ENCODE peak calls at places on chromosome 10, in eight cellular contexts. W, L, S, Q, U, J, H and B are unnamed samples.

GRCh38 chr10:53315709-53316108 is 543.1 kb upstream of the MBL2 start:
- DNase-seq in W (no peak), L (no peak), S (no peak), Q (no peak), U (no peak), J (no peak), H (peak; percentile 81), B (no peak)

GRCh38 chr10:101783736-101784118 is 481 bp upstream of the NPM3 start:
- DNase-seq in W (no peak), L (no peak), S (no peak), Q (no peak), U (no peak), J (no peak), H (no peak), B (no peak)

GRCh38 chr10:73810735-73811465 is 498 bp downstream of the NDST2 start:
- DNase-seq in W (peak; percentile 60), L (no peak), S (no peak), Q (no peak), U (peak; percentile 31), J (no peak), H (peak; percentile 68), B (no peak)

GRCh38 chr10:60921631-60922030 is 22.4 kb downstream of the RHOBTB1 start:
- DNase-seq in W (no peak), L (no peak), S (peak; percentile 81), Q (no peak), U (no peak), J (no peak), H (no peak), B (no peak)

GRCh38 chr10:62050941-62051433 is 149.5 kb downstream of the ARID5B start:
- DNase-seq in W (peak; percentile 55), L (no peak), S (no peak), Q (no peak), U (peak; percentile 72), J (no peak), H (peak; percentile 100), B (peak; percentile 92)

GRCh38 chr10:57917019-57917418 is 350.7 kb downstream of the IPMK start:
- DNase-seq in W (no peak), L (no peak), S (peak; percentile 86), Q (no peak), U (no peak), J (no peak), H (no peak), B (no peak)

GRCh38 chr10:63467833-63468232 is 2.1 kb upstream of the JMJD1C start:
- DNase-seq in W (no peak), L (no peak), S (no peak), Q (no peak), U (no peak), J (no peak), H (no peak), B (no peak)

GRCh38 chr10:26024303-26024702 is 90.3 kb downstream of the MYO3A start:
- DNase-seq in W (no peak), L (no peak), S (no peak), Q (no peak), U (no peak), J (no peak), H (no peak), B (no peak)

GRCh38 chr10:74433595-74433956 is 282.6 kb downstream of the ADK start:
- DNase-seq in W (no peak), L (no peak), S (no peak), Q (no peak), U (no peak), J (no peak), H (peak; percentile 70), B (no peak)

GRCh38 chr10:48880016-48880705 is 59.5 kb downstream of the LRRC18 start:
- DNase-seq in W (no peak), L (no peak), S (no peak), Q (no peak), U (no peak), J (no peak), H (no peak), B (no peak)

GRCh38 chr10:131199646-131200045 is 111.9 kb downstream of the TCERG1L start:
- DNase-seq in W (no peak), L (no peak), S (peak; percentile 0), Q (no peak), U (no peak), J (no peak), H (no peak), B (no peak)

GRCh38 chr10:17474595-17474994 is 20.2 kb upstream of the ST8SIA6 start:
- DNase-seq in W (no peak), L (no peak), S (peak; percentile 15), Q (no peak), U (no peak), J (no peak), H (peak; percentile 16), B (no peak)